ENCODE peak calls at places on chromosomes 6 and 20, in four cellular contexts. B is OCI-LY7, A is GM12865, G is Peyer's patch. H is an unnamed sample.

GRCh38 chr6:44662461-44663121 is 275.1 kb downstream of the CDC5L start:
- DNase-seq in B (peak; percentile 13), G (peak; percentile 22), A (peak; percentile 44), H (no peak)

GRCh38 chr6:147438758-147439528 is 69.5 kb upstream of the SAMD5 start:
- DNase-seq in A (peak; percentile 25), G (no peak), B (no peak), H (no peak)

GRCh38 chr6:23650676-23651075 is 475.3 kb upstream of the NRSN1 start:
- DNase-seq in B (no peak), G (no peak), A (no peak), H (no peak)

GRCh38 chr6:111573892-111574800 is 31.5 kb downstream of the TRAF3IP2 start:
- DNase-seq in B (no peak), G (no peak), A (no peak), H (no peak)

GRCh38 chr6:37316071-37316470 is 37.7 kb upstream of the RNF8 start:
- DNase-seq in A (no peak), G (no peak), B (no peak), H (no peak)

GRCh38 chr20:51731771-51732453 is 36.3 kb downstream of the ATP9A start:
- DNase-seq in G (no peak), A (no peak), B (no peak), H (no peak)

GRCh38 chr6:90296346-90297123 is at the start of gene BACH2:
- DNase-seq in B (peak; percentile 98), A (peak; percentile 81), G (peak; percentile 99), H (peak; percentile 75)

GRCh38 chr6:156585859-156586258 is 191.3 kb upstream of the ARID1B start:
- DNase-seq in A (no peak), B (no peak), G (no peak), H (no peak)

GRCh38 chr6:119342430-119342829 is 7.1 kb downstream of the MAN1A1 start:
- DNase-seq in G (no peak), B (no peak), A (no peak), H (no peak)

GRCh38 chr20:61757678-61758555 is 307.8 kb downstream of the TAF4 start:
- DNase-seq in G (no peak), B (no peak), A (no peak), H (no peak)

GRCh38 chr6:87465041-87465440 is 7.7 kb upstream of the SLC35A1 start:
- DNase-seq in G (no peak), A (no peak), B (no peak), H (no peak)

GRCh38 chr6:14743465-14744211 is 502.2 kb upstream of the JARID2 start:
- DNase-seq in G (no peak), A (peak; percentile 80), B (no peak), H (no peak)

GRCh38 chr6:118551673-118552063 is 3.6 kb downstream of the PLN start:
- DNase-seq in B (no peak), G (no peak), A (no peak), H (no peak)

GRCh38 chr20:60101201-60101893 is 143.1 kb downstream of the CDH26 start:
- DNase-seq in A (no peak), B (no peak), G (no peak), H (no peak)

GRCh38 chr20:4320284-4320683 is 304.9 kb upstream of the RNF24 start:
- DNase-seq in G (no peak), A (no peak), B (no peak), H (no peak)

GRCh38 chr20:57654998-57655811 is 35.0 kb upstream of the ZBP1 start:
- DNase-seq in A (no peak), B (peak; percentile 12), G (peak; percentile 8), H (peak; percentile 23)

GRCh38 chr6:13091192-13091591 is 237.1 kb downstream of the TBC1D7 start:
- DNase-seq in B (no peak), G (no peak), A (no peak), H (no peak)

GRCh38 chr6:43292341-43292740 is 5.7 kb upstream of the SLC22A7 start:
- DNase-seq in G (no peak), B (no peak), A (no peak), H (no peak)

GRCh38 chr6:112232845-112233256 is 21.5 kb downstream of the LAMA4 start:
- DNase-seq in A (no peak), G (no peak), B (no peak), H (no peak)

GRCh38 chr6:20312581-20312980 is 89.1 kb upstream of the E2F3 start:
- DNase-seq in G (no peak), B (no peak), A (no peak), H (no peak)

GRCh38 chr6:12386816-12387215 is 96.7 kb downstream of the EDN1 start:
- DNase-seq in G (no peak), B (no peak), A (no peak), H (no peak)

GRCh38 chr6:82441047-82441770 is 77.6 kb downstream of the TPBG start:
- DNase-seq in A (no peak), B (no peak), G (no peak), H (no peak)

GRCh38 chr6:26520088-26520839 is 17.9 kb upstream of the HMGN4 start:
- DNase-seq in G (peak; percentile 48), A (no peak), B (no peak), H (no peak)

DNA sequence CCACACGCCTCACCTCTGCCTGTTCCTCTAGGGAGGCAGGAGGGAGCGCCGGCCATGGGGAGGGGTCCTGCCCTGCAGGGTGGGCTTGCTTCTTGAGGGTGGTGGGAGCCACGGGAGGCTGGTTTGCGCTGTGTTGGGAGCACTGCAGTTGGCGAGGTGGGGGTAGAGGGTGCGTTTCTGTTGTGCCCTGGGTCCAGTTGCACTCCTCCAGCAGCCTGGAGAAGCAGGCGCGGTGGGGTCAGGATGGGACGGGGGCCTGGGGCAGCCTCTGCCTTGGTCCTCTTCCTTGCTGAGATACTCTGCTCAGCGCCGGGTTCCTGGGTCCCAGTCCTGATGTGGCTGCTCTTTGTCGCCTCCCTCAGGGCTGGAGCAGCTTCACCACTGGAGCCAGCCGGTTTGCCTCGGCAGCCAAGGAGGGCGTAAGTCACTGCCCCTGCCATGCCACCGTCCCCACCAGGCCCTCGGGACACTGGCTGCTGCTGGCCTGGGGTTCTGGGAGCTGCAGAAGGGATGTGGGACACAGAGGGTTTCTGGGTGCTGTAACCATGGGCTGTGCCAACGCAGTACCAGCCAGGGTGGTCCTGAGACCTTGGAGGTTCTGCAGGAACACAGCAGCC is 8.4 kb downstream of the ARFGAP1 start:
- DNase-seq in G (no peak), A (no peak), B (no peak), H (no peak)
- TF ChIP-seq CTCF in G (no peak), A (peak; percentile 22), B (peak; percentile 66), H (no peak)

DNA sequence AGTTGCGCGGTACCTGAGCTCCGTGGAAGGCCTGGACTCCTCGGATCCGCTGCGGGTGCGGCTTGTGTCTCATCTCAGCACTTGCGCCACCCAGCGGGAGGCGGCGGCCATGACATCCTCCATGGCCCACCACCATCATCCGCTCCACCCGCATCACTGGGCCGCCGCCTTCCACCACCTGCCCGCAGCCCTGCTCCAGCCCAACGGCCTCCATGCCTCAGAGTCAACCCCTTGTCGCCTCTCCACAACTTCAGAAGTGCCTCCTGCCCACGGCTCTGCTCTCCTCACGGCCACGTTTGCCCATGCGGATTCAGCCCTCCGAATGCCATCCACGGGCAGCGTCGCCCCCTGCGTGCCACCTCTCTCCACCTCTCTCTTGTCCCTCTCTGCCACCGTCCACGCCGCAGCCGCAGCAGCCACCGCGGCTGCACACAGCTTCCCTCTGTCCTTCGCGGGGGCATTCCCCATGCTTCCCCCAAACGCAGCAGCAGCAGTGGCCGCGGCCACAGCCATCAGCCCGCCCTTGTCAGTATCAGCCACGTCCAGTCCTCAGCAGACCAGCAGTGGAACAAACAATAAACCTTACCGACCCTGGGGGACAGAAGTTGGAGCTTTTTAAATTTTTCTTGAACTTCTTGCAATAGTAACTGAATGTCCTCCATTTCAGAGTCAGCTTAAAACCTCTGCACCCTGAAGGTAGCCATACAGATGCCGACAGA is 9.9 kb downstream of the HEY2 start:
- DNase-seq in B (no peak), A (no peak), G (no peak), H (no peak)
- TF ChIP-seq CTCF in B (peak; percentile 22), A (no peak), G (no peak), H (no peak)

GRCh38 chr6:50128420-50129005 is 78.8 kb upstream of the DEFB112 start:
- DNase-seq in G (no peak), B (peak; percentile 27), A (peak; percentile 12), H (no peak)
- TF ChIP-seq CTCF in G (peak; percentile 20), B (peak; percentile 86), A (peak; percentile 25), H (peak; percentile 23)

GRCh38 chr6:136922680-136922996 is 537 bp downstream of the SLC35D3 start:
- DNase-seq in G (no peak), A (no peak), B (no peak), H (peak; percentile 47)
- TF ChIP-seq CTCF in G (no peak), A (no peak), B (no peak), H (peak; percentile 5)

GRCh38 chr6:113763883-113764282 is 93.3 kb upstream of the MARCKS start:
- DNase-seq in G (no peak), B (no peak), A (peak; percentile 89), H (peak; percentile 28)

GRCh38 chr6:113767985-113768384 is 89.2 kb upstream of the MARCKS start:
- DNase-seq in G (no peak), A (no peak), B (no peak), H (no peak)

GRCh38 chr6:113762611-113763010 is 94.5 kb upstream of the MARCKS start:
- DNase-seq in A (no peak), B (no peak), G (no peak), H (no peak)

GRCh38 chr6:113758725-113759576 is 98.2 kb upstream of the MARCKS start:
- DNase-seq in B (no peak), A (peak; percentile 33), G (no peak), H (no peak)

DNA sequence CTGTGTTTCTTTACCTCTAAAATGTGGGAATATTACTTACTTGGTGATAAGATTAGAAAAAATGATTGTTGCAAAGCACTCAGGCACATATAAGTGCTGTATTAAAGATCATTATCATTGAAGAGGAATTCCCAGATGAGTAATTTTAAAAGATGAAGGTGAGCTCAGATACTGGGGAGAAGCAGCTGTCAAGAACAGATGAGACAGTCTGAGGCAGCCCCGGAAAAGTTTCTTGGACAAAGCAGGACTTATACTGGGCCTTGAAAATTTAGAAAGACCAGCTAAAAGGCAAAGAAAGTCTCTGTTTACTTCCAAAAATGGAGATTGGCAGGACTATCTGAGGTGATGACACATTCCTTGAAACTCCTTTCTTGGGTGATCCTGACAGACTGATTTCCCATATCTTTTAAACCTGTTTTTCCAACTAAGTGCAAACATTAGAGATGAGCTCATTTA is 93.8 kb upstream of the MARCKS start:
- DNase-seq in G (no peak), B (no peak), A (peak; percentile 38), H (no peak)
- TF ChIP-seq CTCF in G (no peak), B (no peak), A (no peak), H (no peak)

GRCh38 chr6:68673255-68673654 is 38.2 kb downstream of the ADGRB3 start:
- DNase-seq in G (no peak), B (no peak), A (no peak), H (no peak)
- TF ChIP-seq CTCF in G (no peak), B (no peak), A (no peak), H (no peak)

GRCh38 chr20:43658068-43658722 is 8.7 kb upstream of the MYBL2 start:
- DNase-seq in A (peak; percentile 29), B (no peak), G (no peak), H (no peak)
- TF ChIP-seq CTCF in A (peak; percentile 14), B (peak; percentile 16), G (peak; percentile 41), H (no peak)

GRCh38 chr20:32820000-32820697 is 395 bp downstream of the MAPRE1 start:
- DNase-seq in B (peak; percentile 90), A (peak; percentile 84), G (peak; percentile 61), H (peak; percentile 82)
- TF ChIP-seq CTCF in B (no peak), A (no peak), G (no peak), H (no peak)

H was measured in GM10248.